ENCODE peak calls at places on chromosomes 11 and 22, in ten cellular contexts. G is HepG2, L is GM12878, P is HCT116, W is sigmoid colon, Y is H1, J is prostate gland, S is stomach, Q is spleen, D is transverse colon. R is an unnamed sample.

GRCh38 chr11:127017482-127017881 is 16.9 kb upstream of the KIRREL3 start:
- DNase-seq in G (no peak), L (no peak), P (no peak), W (no peak), Y (no peak), J (no peak), S (no peak), Q (no peak), D (no peak), R (no peak)

GRCh38 chr11:44946268-44946667 is 4.4 kb downstream of the TP53I11 start:
- DNase-seq in G (no peak), L (no peak), P (no peak), W (peak), Y (no peak), J (no peak), S (no peak), Q (no peak), D (no peak), R (peak)

GRCh38 chr11:132200303-132200936 is 830.0 kb downstream of the NTM start:
- DNase-seq in G (no peak), L (no peak), P (no peak), W (no peak), Y (no peak), J (no peak), S (no peak), Q (no peak), D (no peak), R (no peak)

GRCh38 chr11:110125632-110126031 is 32.4 kb downstream of the ZC3H12C start:
- DNase-seq in G (peak), L (no peak), P (no peak), W (no peak), Y (no peak), J (no peak), S (no peak), Q (no peak), D (no peak), R (no peak)

GRCh38 chr11:84655729-84656128 is 971.4 kb downstream of the DLG2 start:
- DNase-seq in G (no peak), L (no peak), P (no peak), W (no peak), Y (no peak), J (no peak), S (no peak), Q (no peak), D (no peak), R (no peak)

GRCh38 chr11:68581439-68581838 is 102.9 kb upstream of the GAL start:
- DNase-seq in G (no peak), L (no peak), P (no peak), W (peak), Y (no peak), J (no peak), S (no peak), Q (no peak), D (no peak), R (no peak)

GRCh38 chr11:128717581-128717980 is 23.7 kb downstream of the FLI1 start:
- DNase-seq in G (no peak), L (no peak), P (no peak), W (no peak), Y (no peak), J (no peak), S (no peak), Q (no peak), D (no peak), R (no peak)

GRCh38 chr11:1336836-1337646 is 27.6 kb upstream of the TOLLIP start:
- DNase-seq in G (no peak), L (no peak), P (no peak), W (peak), Y (no peak), J (no peak), S (no peak), Q (peak), D (peak), R (peak)

GRCh38 chr22:28034760-28035401 is 115.8 kb upstream of the PITPNB start:
- DNase-seq in G (no peak), L (no peak), P (no peak), W (peak), Y (no peak), J (peak), S (peak), Q (peak), D (peak), R (no peak)

GRCh38 chr11:36500315-36500721 is 9.8 kb downstream of the TRAF6 start:
- DNase-seq in G (no peak), L (no peak), P (no peak), W (no peak), Y (no peak), J (no peak), S (no peak), Q (no peak), D (peak), R (no peak)

GRCh38 chr11:10307022-10307410 is 2.1 kb downstream of the ADM start:
- DNase-seq in G (peak), L (no peak), P (no peak), W (no peak), Y (no peak), J (peak), S (no peak), Q (no peak), D (no peak), R (no peak)

GRCh38 chr11:77779935-77780334 is 40.6 kb downstream of the RSF1 start:
- DNase-seq in G (peak), L (no peak), P (no peak), W (no peak), Y (no peak), J (no peak), S (no peak), Q (no peak), D (no peak), R (no peak)

GRCh38 chr11:69773626-69774353 is 1.4 kb downstream of the FGF4 start:
- DNase-seq in G (no peak), L (no peak), P (no peak), W (no peak), Y (no peak), J (no peak), S (no peak), Q (no peak), D (no peak), R (no peak)

GRCh38 chr11:72787262-72788104 is 6.4 kb downstream of the STARD10 start:
- DNase-seq in G (peak), L (no peak), P (no peak), W (no peak), Y (peak), J (no peak), S (no peak), Q (peak), D (peak), R (no peak)

GRCh38 chr11:4018641-4019040 is 76.0 kb upstream of the RRM1 start:
- DNase-seq in G (no peak), L (no peak), P (no peak), W (no peak), Y (no peak), J (no peak), S (no peak), Q (no peak), D (no peak), R (no peak)

GRCh38 chr11:93017821-93018690 is 48.6 kb downstream of the MTNR1B start:
- DNase-seq in G (no peak), L (no peak), P (no peak), W (no peak), Y (no peak), J (no peak), S (no peak), Q (no peak), D (no peak), R (no peak)

GRCh38 chr22:40857309-40857851 is 432 bp downstream of the XPNPEP3 start:
- DNase-seq in G (no peak), L (no peak), P (no peak), W (no peak), Y (no peak), J (no peak), S (no peak), Q (no peak), D (no peak), R (no peak)

GRCh38 chr11:57283231-57283990 is 41.3 kb downstream of the TNKS1BP1 start:
- DNase-seq in G (no peak), L (no peak), P (no peak), W (no peak), Y (no peak), J (no peak), S (no peak), Q (no peak), D (peak), R (no peak)

GRCh38 chr11:10326080-10326964 is 21.4 kb downstream of the ADM start:
- DNase-seq in G (peak), L (no peak), P (no peak), W (peak), Y (no peak), J (no peak), S (peak), Q (no peak), D (peak), R (no peak)

GRCh38 chr11:628056-628455 is 1.1 kb upstream of the SCT start:
- DNase-seq in G (no peak), L (no peak), P (no peak), W (no peak), Y (no peak), J (no peak), S (no peak), Q (no peak), D (no peak), R (no peak)

DNA sequence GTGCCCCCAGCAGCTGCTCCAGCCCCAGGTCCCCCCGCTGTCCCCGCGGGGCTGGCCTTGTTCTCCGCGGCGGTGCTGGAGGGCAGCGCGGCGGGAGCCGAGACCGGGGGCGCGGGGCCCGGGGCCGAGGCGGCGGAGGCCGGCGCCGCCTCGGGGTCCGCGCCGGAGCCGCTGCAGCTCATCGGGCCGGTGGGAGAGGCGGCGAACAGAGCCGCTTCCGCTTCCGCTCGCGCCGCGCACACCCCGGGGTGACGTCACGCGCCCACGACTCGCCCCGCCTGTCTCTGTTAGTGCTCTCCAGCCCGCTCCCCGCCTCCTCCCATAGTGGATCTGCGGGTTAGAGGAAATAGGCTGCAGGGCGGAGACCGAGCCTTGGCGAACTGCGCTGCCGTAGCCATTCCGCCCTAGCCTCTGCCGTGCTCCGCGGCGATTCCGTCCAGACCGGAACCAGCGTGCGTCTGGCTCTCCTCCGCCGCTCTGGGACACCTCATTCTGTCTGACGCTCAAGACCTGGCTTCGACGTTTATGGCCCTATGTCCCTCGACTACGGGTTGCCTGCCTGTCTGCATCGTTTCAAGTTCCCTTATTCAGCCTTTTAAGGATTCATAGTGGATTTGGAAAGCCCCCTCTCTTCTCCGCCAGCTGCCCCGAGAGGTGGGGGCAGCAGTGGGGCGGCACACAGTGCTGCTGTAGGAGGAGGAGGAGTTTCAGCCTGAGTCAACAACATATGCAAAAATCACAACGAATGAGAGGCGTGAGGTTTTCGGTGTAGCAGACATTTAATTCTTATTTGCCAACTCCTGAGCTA is at the start of gene TAF10:
- DNase-seq in G (peak), L (peak), P (peak), W (peak), Y (no peak), J (peak), S (peak), Q (peak), D (peak), R (peak)
- TF ChIP-seq POLR2AphosphoS5 in G (peak), L (peak), P (peak), W (peak), Y (peak), J (peak), S (peak), Q (peak), D (peak), R (peak)

GRCh38 chr11:112315057-112315720 is 54.5 kb upstream of the PLET1 start:
- DNase-seq in G (no peak), L (no peak), P (no peak), W (no peak), Y (no peak), J (no peak), S (no peak), Q (no peak), D (no peak), R (no peak)
- TF ChIP-seq POLR2A in G (no peak), L (no peak), P (no peak), W (no peak), Y (no peak), J (no peak), S (no peak), Q (no peak), D (no peak), R (no peak)

GRCh38 chr22:20551805-20552449 is 44.5 kb downstream of the MED15 start:
- DNase-seq in G (peak), L (no peak), P (no peak), W (peak), Y (no peak), J (no peak), S (no peak), Q (peak), D (no peak), R (peak)

GRCh38 chr22:20550851-20551744 is 43.7 kb downstream of the MED15 start:
- DNase-seq in G (no peak), L (peak), P (no peak), W (peak), Y (no peak), J (no peak), S (no peak), Q (peak), D (no peak), R (peak)

GRCh38 chr22:20548806-20549205 is 41.4 kb downstream of the MED15 start:
- DNase-seq in G (no peak), L (no peak), P (no peak), W (peak), Y (no peak), J (no peak), S (no peak), Q (peak), D (no peak), R (peak)

GRCh38 chr22:20549232-20549841 is 41.9 kb downstream of the MED15 start:
- DNase-seq in G (no peak), L (no peak), P (no peak), W (peak), Y (no peak), J (no peak), S (no peak), Q (peak), D (no peak), R (peak)

DNA sequence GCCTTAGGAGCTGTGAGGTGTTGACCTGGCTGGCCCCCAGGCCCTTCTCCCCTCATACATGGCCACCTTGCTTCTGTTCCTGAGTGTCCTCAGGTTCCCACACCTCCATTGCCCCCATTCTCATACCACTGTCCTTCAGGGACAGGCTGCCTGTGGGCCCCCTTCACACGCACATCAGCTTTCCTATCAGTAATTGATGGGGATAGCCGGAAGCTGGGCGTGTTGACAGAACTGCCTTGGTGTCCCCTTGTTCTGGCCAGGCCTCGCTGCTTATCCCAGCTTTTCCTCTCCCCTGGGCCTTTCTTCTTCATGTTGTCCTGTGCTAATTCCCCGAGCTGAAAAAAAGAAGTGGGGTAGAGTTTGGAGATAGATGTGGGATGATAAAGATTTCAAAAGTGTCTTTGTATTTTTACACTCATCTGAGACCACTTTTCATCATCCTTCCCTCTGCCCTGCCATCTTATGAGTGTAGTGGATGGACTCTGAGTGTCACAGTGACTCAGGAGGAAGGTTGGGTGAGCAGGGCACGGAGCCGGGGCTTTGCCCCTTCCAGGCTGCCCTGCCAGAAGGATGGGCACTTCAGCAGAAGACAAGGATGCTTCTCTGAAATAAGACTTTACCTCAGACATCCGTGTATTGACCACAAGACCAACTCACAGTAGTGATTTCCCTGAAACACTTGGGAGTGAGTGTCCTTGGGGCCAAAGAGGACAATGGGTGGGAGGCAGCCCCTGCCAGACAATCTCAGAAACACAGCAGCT is 42.8 kb downstream of the MED15 start:
- DNase-seq in G (no peak), L (no peak), P (no peak), W (peak), Y (no peak), J (no peak), S (no peak), Q (peak), D (no peak), R (no peak)
- H3K4me3 ChIP-seq in G (no peak), L (no peak), P (no peak), W (peak), Y (no peak), J (no peak), S (no peak), Q (no peak), D (no peak), R (no peak)

GRCh38 chr22:46057206-46057605 is 80.2 kb upstream of the WNT7B start:
- DNase-seq in G (no peak), L (no peak), P (no peak), W (peak), Y (no peak), J (no peak), S (peak), Q (peak), D (peak), R (peak)

GRCh38 chr22:46056169-46057041 is 79.4 kb upstream of the WNT7B start:
- DNase-seq in G (no peak), L (no peak), P (no peak), W (peak), Y (no peak), J (no peak), S (peak), Q (peak), D (peak), R (peak)

GRCh38 chr22:46055851-46056168 is 78.8 kb upstream of the WNT7B start:
- DNase-seq in G (no peak), L (no peak), P (no peak), W (no peak), Y (no peak), J (no peak), S (no peak), Q (no peak), D (no peak), R (no peak)

GRCh38 chr22:46058591-46059519 is 81.9 kb upstream of the WNT7B start:
- DNase-seq in G (no peak), L (no peak), P (no peak), W (peak), Y (no peak), J (no peak), S (peak), Q (peak), D (peak), R (peak)

GRCh38 chr22:46057762-46058420 is 80.9 kb upstream of the WNT7B start:
- DNase-seq in G (no peak), L (peak), P (no peak), W (peak), Y (no peak), J (peak), S (peak), Q (peak), D (peak), R (peak)
- TF ChIP-seq POLR2AphosphoS5 in G (no peak), L (peak), P (no peak), W (peak), Y (no peak), J (peak), S (peak), Q (no peak), D (peak), R (peak)

GRCh38 chr11:59754494-59754858 is 700 bp upstream of the STX3 start:
- DNase-seq in G (no peak), L (no peak), P (no peak), W (no peak), Y (no peak), J (peak), S (no peak), Q (peak), D (peak), R (no peak)

GRCh38 chr11:59755701-59756495 is 722 bp downstream of the STX3 start:
- DNase-seq in G (peak), L (no peak), P (peak), W (peak), Y (no peak), J (peak), S (peak), Q (peak), D (peak), R (peak)

GRCh38 chr11:59756496-59756840 is 1.3 kb downstream of the STX3 start:
- DNase-seq in G (no peak), L (no peak), P (no peak), W (no peak), Y (no peak), J (no peak), S (no peak), Q (no peak), D (no peak), R (no peak)

GRCh38 chr11:59753650-59754493 is 1.3 kb upstream of the STX3 start:
- DNase-seq in G (peak), L (peak), P (peak), W (peak), Y (no peak), J (peak), S (peak), Q (peak), D (peak), R (peak)

GRCh38 chr11:59754859-59755700 is at the start of gene STX3:
- DNase-seq in G (peak), L (no peak), P (peak), W (peak), Y (no peak), J (peak), S (peak), Q (peak), D (peak), R (peak)
- TF ChIP-seq POLR2A in G (no peak), L (no peak), P (peak), W (no peak), Y (no peak), J (peak), S (no peak), Q (no peak), D (peak), R (peak)

GRCh38 chr11:65644837-65645236 is 6.9 kb downstream of the SIPA1 start:
- DNase-seq in G (no peak), L (no peak), P (no peak), W (no peak), Y (no peak), J (no peak), S (no peak), Q (peak), D (no peak), R (no peak)
- H3K4me3 ChIP-seq in G (no peak), L (no peak), P (no peak), W (no peak), Y (no peak), J (no peak), S (no peak), Q (no peak), D (no peak), R (no peak)

DNA sequence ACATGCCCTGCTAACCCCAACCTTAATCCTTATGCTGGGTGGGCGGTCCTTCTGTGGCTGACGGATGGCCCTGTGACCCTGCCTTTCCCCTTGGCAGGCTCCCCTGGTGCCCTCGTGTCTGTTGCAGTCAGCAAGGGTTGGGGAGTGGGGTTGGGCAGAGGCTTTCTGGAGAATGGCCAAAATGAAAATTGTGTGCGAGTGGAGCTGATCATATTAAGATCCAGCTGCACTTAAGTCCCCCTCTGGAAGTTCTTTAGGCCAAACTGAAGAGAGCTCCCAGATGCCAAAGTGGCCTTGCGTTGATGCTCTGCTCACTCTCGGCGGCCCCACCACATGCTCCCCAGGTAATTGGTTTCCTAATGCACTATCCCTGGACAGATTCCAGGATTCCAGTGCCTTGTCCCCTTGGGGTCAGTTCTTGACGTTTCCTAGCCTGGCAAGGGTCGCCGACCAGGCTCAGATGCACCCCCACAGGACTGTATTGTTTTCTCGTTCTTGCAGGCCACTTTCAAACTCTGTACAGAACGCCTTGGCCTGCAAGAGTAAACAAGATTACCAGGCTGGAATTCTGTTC is 16.4 kb upstream of the C11orf96 start:
- DNase-seq in G (no peak), L (no peak), P (no peak), W (no peak), Y (no peak), J (no peak), S (no peak), Q (no peak), D (no peak), R (no peak)
- TF ChIP-seq POLR2AphosphoS5 in G (no peak), L (no peak), P (no peak), W (no peak), Y (no peak), J (peak), S (no peak), Q (peak), D (no peak), R (no peak)